ENCODE peak calls at places on chromosomes 3 and 15, in five cellular contexts. M, Y, A, W and H are unnamed samples.

GRCh38 chr3:4350789-4351163 is 47.6 kb downstream of the SETMAR start:
- DNase-seq in M (peak; percentile 87), A (peak; percentile 69), W (peak; percentile 63), Y (peak; percentile 45), H (peak; percentile 53)

GRCh38 chr15:59413577-59413976 is 24.4 kb upstream of the FAM81A start:
- DNase-seq in M (no peak), Y (no peak), W (no peak), A (no peak), H (no peak)

GRCh38 chr3:194328080-194328571 is 23.0 kb downstream of the CPN2 start:
- DNase-seq in A (peak; percentile 72), Y (no peak), M (peak; percentile 47), W (no peak), H (no peak)

GRCh38 chr3:25297667-25298585 is 130.1 kb upstream of the RARB start:
- DNase-seq in Y (no peak), M (no peak), A (no peak), W (no peak), H (no peak)

GRCh38 chr3:23071306-23071705 is 131.8 kb upstream of the UBE2E2 start:
- DNase-seq in M (no peak), A (no peak), Y (no peak), W (no peak), H (no peak)

GRCh38 chr3:62039584-62039983 is 333.8 kb downstream of the FEZF2 start:
- DNase-seq in Y (no peak), A (no peak), M (no peak), W (peak; percentile 30), H (no peak)

GRCh38 chr3:45610129-45610528 is 15.6 kb downstream of the LIMD1 start:
- DNase-seq in Y (peak; percentile 56), M (no peak), A (peak; percentile 34), W (no peak), H (no peak)

GRCh38 chr3:8867646-8868045 is 95.6 kb downstream of the RAD18 start:
- DNase-seq in A (no peak), M (no peak), W (no peak), Y (no peak), H (no peak)

GRCh38 chr15:65655457-65655856 is 33.7 kb downstream of the SLC24A1 start:
- DNase-seq in A (no peak), M (no peak), Y (no peak), W (no peak), H (no peak)

GRCh38 chr3:128083980-128084674 is 31.9 kb downstream of the SEC61A1 start:
- DNase-seq in A (peak; percentile 76), Y (no peak), M (no peak), W (no peak), H (no peak)

GRCh38 chr3:123720638-123721037 is 135.8 kb upstream of the HACD2 start:
- DNase-seq in W (no peak), M (no peak), Y (no peak), A (no peak), H (no peak)

GRCh38 chr15:24054547-24055245 is 367.6 kb upstream of the NDN start:
- DNase-seq in A (no peak), W (no peak), Y (no peak), M (no peak), H (no peak)

GRCh38 chr3:42504334-42505202 is 2.1 kb downstream of the VIPR1 start:
- DNase-seq in A (no peak), W (peak; percentile 6), Y (peak; percentile 11), M (peak; percentile 44), H (no peak)

GRCh38 chr3:186053954-186054353 is 54.9 kb downstream of the ETV5 start:
- DNase-seq in W (no peak), A (peak; percentile 73), M (no peak), Y (no peak), H (no peak)

GRCh38 chr3:116836286-116836685 is 126.7 kb downstream of the TUSC7 start:
- DNase-seq in A (peak; percentile 48), Y (no peak), M (no peak), W (no peak), H (no peak)

GRCh38 chr3:29683306-29683993 is 402.6 kb downstream of the RBMS3 start:
- DNase-seq in W (no peak), Y (no peak), M (peak; percentile 1), A (peak; percentile 68), H (no peak)

GRCh38 chr3:50237133-50237651 is 1.2 kb downstream of the GNAI2 start:
- DNase-seq in A (no peak), Y (no peak), M (peak; percentile 45), W (no peak), H (no peak)

GRCh38 chr3:155643581-155644165 is 101.2 kb downstream of the PLCH1 start:
- DNase-seq in A (no peak), M (no peak), W (no peak), Y (no peak), H (no peak)

GRCh38 chr3:119098620-119099222 is 47.2 kb upstream of the TEX55 start:
- DNase-seq in A (peak; percentile 40), Y (no peak), W (no peak), M (peak; percentile 44), H (no peak)

GRCh38 chr3:20700702-20701101 is 514.7 kb upstream of the SGO1 start:
- DNase-seq in M (no peak), W (no peak), Y (no peak), A (no peak), H (no peak)

GRCh38 chr15:71800835-71801745 is 9.3 kb upstream of the NR2E3 start:
- DNase-seq in A (peak; percentile 89), M (peak; percentile 57), W (peak; percentile 36), Y (no peak), H (peak; percentile 55)

GRCh38 chr3:55486101-55486856 is 827 bp downstream of the WNT5A start:
- DNase-seq in Y (peak; percentile 68), M (no peak), W (peak; percentile 82), A (peak; percentile 79), H (no peak)

GRCh38 chr3:76063811-76064210 is 278.5 kb upstream of the ZNF717 start:
- DNase-seq in Y (no peak), W (no peak), A (no peak), M (no peak), H (no peak)
- H3K4me3 ChIP-seq in Y (no peak overlapping the region), W (no peak overlapping the region), A (no peak overlapping the region), M (no peak overlapping the region), H (no peak overlapping the region)

GRCh38 chr15:100111103-100112060 is 230.4 kb downstream of the ADAMTS17 start:
- DNase-seq in Y (peak; percentile 73), A (peak; percentile 88), W (peak; percentile 66), M (peak; percentile 6), H (no peak)
- TF ChIP-seq CTCF in Y (no peak), A (no peak), W (no peak), M (no peak), H (no peak)

GRCh38 chr3:136258199-136258598 is 8.1 kb downstream of the PCCB start:
- DNase-seq in A (no peak), M (no peak), Y (no peak), W (no peak), H (no peak)
- TF ChIP-seq POLR2A in A (no peak), M (no peak), Y (no peak), W (no peak), H (no peak)

DNA sequence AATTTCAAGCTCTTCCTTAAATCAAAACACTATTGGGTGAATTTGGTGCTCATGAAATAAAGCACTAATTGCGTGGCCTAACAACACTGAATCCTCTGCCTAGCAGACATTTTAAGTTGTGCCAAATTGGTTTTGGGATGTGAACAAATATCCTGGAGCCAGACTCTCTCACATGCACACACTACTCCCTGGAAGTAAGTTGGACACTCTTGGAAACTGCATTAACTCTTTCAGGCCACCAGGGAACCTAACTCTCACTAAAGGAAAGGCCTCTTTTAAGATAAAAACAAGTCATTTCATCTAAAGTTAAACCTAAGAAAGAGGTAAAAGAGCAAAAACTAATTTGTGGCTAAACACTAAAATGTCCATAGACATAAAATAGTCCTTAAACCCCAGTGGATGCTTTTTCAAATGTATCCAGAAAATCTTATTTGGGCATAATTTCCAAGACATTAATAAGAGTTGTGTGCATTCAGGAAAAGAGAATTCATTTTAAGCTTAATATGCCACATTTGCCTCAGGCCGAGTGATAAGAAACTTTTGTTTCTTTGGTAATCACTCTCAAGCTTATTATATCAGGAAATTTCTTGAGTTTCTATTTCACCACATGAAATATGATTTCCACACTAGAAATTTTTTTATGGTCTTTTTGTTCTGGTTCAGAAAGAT is 61.8 kb downstream of the ZBTB20 start:
- DNase-seq in W (no peak), Y (no peak), A (no peak), M (peak; percentile 0), H (no peak)
- H3K4me3 ChIP-seq in W (no peak overlapping the region), Y (no peak overlapping the region), A (no peak overlapping the region), M (no peak overlapping the region), H (no peak overlapping the region)